ENCODE peak calls at places on chromosomes 4 and X, in four cellular contexts. L is psoas muscle, P is heart left ventricle, B is adrenal gland. A is an unnamed sample. For H3K27me3, the result is how much of the 10 kb centered on the place peaks cover.

GRCh38 chr4:6126971-6127745 is 73.2 kb downstream of the JAKMIP1 start:
- DNase-seq in B (no peak), L (no peak), P (no peak), A (no peak)

GRCh38 chr4:177118596-177118995 is 191.1 kb upstream of the NEIL3 start:
- DNase-seq in B (no peak), P (peak), L (peak), A (peak)

GRCh38 chr4:8544741-8545438 is 35.3 kb upstream of the GPR78 start:
- DNase-seq in P (no peak), B (no peak), L (no peak), A (no peak)

GRCh38 chr4:185079271-185079905 is 61.1 kb downstream of the HELT start:
- DNase-seq in B (no peak), P (no peak), L (no peak), A (no peak)

GRCh38 chrX:112642349-112642748 is 37.4 kb downstream of the LHFPL1 start:
- DNase-seq in P (no peak), L (no peak), B (peak), A (no peak)

GRCh38 chr4:159390648-159391047 is 287.8 kb downstream of the RAPGEF2 start:
- DNase-seq in B (no peak), L (no peak), P (no peak), A (no peak)

GRCh38 chr4:48237996-48238645 is 31.5 kb downstream of the TEC start:
- DNase-seq in B (no peak), P (no peak), L (no peak), A (no peak)

GRCh38 chr4:48112017-48112667 is 21.9 kb downstream of the TXK start:
- DNase-seq in L (no peak), P (no peak), B (no peak), A (no peak)

GRCh38 chr4:2934077-2934812 is 29.0 kb downstream of the NOP14 start:
- DNase-seq in B (peak), P (peak), L (peak), A (peak)

GRCh38 chrX:56429581-56429980 is 133.8 kb upstream of the UBQLN2 start:
- DNase-seq in L (no peak), P (no peak), B (no peak), A (no peak)

GRCh38 chrX:74774988-74775387 is 150.3 kb downstream of the NEXMIF start:
- DNase-seq in B (no peak), P (no peak), L (no peak), A (no peak)
- H3K27me3 ChIP-seq in B (under half), P (under half), L (under half), A (under half)

DNA sequence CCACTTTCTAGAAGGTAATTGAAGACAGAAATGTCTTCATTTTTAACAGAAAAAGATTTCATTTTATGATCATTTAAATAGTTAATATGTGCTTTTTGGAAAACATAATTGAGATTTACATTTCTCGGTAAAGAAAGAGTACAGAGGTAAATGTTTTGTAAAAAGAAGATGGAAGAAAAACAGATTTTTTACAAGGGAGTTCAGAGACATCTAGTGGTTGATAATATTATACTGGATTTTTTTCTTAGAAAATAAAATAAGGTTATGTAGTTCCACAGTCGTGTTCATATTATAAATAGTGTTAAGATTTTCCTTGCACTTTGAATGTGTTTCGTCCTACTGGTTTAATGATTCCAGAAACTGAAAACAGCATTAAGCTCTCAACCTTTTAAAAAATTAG is 60.6 kb downstream of the SMARCA1 start:
- DNase-seq in L (no peak), P (no peak), B (no peak), A (no peak)
- TF ChIP-seq CTCF in L (no peak), P (no peak), B (peak), A (no peak)

GRCh38 chr4:91086008-91086407 is 958.8 kb downstream of the CCSER1 start:
- DNase-seq in B (no peak), P (no peak), L (no peak), A (no peak)

GRCh38 chr4:91087743-91088142 is 960.5 kb downstream of the CCSER1 start:
- DNase-seq in P (no peak), L (no peak), B (no peak), A (no peak)

GRCh38 chr4:91092398-91092955 is 965.3 kb downstream of the CCSER1 start:
- DNase-seq in L (no peak), B (no peak), P (no peak), A (no peak)

GRCh38 chr4:91089194-91089593 is 962.0 kb downstream of the CCSER1 start:
- DNase-seq in B (no peak), P (no peak), L (no peak), A (no peak)
- H3K27ac ChIP-seq in B (no peak), P (no peak), L (no peak), A (no peak)

GRCh38 chr4:22875592-22876257 is 183.0 kb downstream of the GBA3 start:
- DNase-seq in P (no peak), L (no peak), B (no peak), A (no peak)

GRCh38 chr4:22877653-22878052 is 184.9 kb downstream of the GBA3 start:
- DNase-seq in B (no peak), P (no peak), L (no peak), A (no peak)

GRCh38 chr4:22874334-22874912 is 181.7 kb downstream of the GBA3 start:
- DNase-seq in P (no peak), B (no peak), L (no peak), A (no peak)

GRCh38 chr4:22873899-22874298 is 181.2 kb downstream of the GBA3 start:
- DNase-seq in P (no peak), B (no peak), L (no peak), A (no peak)

GRCh38 chr4:22876281-22876680 is 183.5 kb downstream of the GBA3 start:
- DNase-seq in B (no peak), P (no peak), L (no peak), A (no peak)
- H3K27me3 ChIP-seq in B (under half), P (under half), L (under half), A (under half)

DNA sequence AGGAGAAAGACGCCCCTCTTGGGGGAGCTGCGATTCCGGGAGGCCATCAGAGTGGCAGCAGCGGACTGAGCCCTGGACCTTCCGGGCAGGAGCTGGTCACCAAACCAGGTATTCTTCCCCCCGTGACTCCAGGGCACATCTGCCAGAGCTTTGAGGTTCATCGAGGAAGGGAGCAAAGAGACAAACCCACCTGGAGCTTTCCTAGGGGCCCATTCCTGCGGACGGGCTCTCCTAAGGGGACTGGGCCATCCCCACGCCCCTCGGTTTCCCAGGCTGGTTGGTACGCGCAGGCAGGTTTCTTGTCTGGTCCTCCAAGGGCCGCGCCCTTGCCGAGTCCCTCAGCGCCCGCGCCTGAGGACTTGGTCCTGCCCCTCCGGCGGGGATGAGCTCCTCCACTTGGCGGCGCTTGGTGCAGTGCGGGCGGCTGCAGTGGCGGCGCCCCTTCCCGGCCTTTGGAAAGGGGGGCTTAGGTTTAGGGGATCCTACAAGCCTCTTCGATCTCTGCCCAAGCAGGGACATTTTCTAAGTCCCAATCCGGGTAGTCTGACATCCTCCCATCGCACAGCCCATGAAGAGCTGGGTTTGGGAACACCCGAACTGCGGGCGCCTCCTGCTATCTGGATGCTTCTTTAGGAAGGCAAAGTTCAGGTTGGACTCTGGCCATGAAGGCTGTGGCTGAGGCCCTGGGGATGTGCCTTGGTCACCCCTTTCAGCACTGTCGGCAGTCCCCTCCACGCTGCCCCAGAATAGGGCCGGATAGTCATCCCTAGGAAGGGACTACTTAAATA is 543 bp downstream of the STBD1 start:
- DNase-seq in P (peak), L (peak), B (peak), A (peak)
- TF ChIP-seq CTCF in P (peak), L (peak), B (peak), A (peak)